ENCODE peak calls at places on chromosomes 1 and 21, in four cellular contexts. Q is cardiac muscle cell, K is PC-3, Y is A549. H is an unnamed sample.

GRCh38 chr1:223189525-223189902 is 46.5 kb upstream of the TLR5 start:
- DNase-seq in K (no peak), Y (no peak), Q (no peak), H (no peak)

GRCh38 chr21:45780647-45781046 is 137.1 kb downstream of the PCBP3 start:
- DNase-seq in K (no peak), Q (no peak), Y (no peak), H (no peak)

GRCh38 chr1:205951746-205952145 is 8.5 kb upstream of the SLC26A9 start:
- DNase-seq in Y (no peak), Q (no peak), K (no peak), H (no peak)

GRCh38 chr1:209880051-209880450 is 52.3 kb downstream of the UTP25 start:
- DNase-seq in Q (no peak), Y (no peak), K (no peak), H (no peak)

GRCh38 chr1:111571987-111572386 is 47.6 kb upstream of the RAP1A start:
- DNase-seq in K (no peak), Y (no peak), Q (peak; percentile 67), H (no peak)

GRCh38 chr1:26373281-26373680 is 731 bp upstream of the ZNF683 start:
- DNase-seq in Y (no peak), K (no peak), Q (no peak), H (peak; percentile 38)

GRCh38 chr1:160006312-160006940 is 25.4 kb downstream of the PIGM start:
- DNase-seq in Q (peak; percentile 77), K (peak; percentile 89), Y (peak; percentile 87), H (peak; percentile 82)

GRCh38 chr21:15894596-15894995 is 164.8 kb downstream of the USP25 start:
- DNase-seq in Q (peak; percentile 41), K (peak; percentile 41), Y (no peak), H (no peak)

GRCh38 chr1:175000697-175001187 is 995 bp downstream of the CACYBP start:
- DNase-seq in Q (no peak), K (no peak), Y (no peak), H (no peak)

GRCh38 chr21:17725339-17725738 is 93.8 kb downstream of the C21orf91 start:
- DNase-seq in Y (no peak), K (peak; percentile 16), Q (no peak), H (no peak)

GRCh38 chr1:157137051-157137772 is 983 bp downstream of the ETV3 start:
- DNase-seq in Y (peak; percentile 31), Q (peak; percentile 36), K (peak; percentile 23), H (peak; percentile 42)

GRCh38 chr1:220300442-220301121 is 28.3 kb upstream of the RAB3GAP2 start:
- DNase-seq in Q (peak; percentile 97), Y (no peak), K (peak; percentile 40), H (peak; percentile 3)

GRCh38 chr1:93694833-93695232 is 13.2 kb upstream of the BCAR3 start:
- DNase-seq in K (peak; percentile 87), Q (no peak), Y (no peak), H (no peak)

GRCh38 chr21:42425603-42425985 is 21.9 kb downstream of the UBASH3A start:
- DNase-seq in Q (no peak), K (no peak), Y (no peak), H (no peak)

DNA sequence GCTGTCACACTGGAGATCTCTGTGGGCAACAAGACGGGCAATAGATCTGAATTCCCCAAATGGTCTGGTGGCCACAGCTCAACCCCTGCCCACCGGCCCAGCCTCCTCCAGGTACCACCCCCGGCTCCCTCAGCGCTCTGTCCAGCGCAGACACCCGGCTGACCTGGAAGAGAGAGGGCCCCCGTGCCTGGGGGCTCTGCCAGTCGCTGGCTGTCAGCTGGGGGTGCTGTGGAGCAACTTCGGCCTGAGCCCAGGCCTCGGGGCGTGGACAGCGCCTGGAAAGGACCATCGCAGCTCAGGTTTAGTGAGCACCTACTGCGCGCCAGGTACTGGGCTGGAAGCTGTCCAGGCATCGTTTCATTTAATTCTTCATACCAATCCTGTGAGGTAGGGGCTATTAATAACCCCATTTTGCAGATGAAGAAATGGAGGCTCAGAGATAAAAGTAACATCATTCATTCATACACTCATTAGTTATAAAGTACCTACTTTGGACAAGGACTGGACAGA is 51.0 kb downstream of the AHDC1 start:
- DNase-seq in Q (no peak), K (no peak), Y (no peak), H (no peak)
- H3K27ac ChIP-seq in Q (no peak overlapping the region), K (no peak overlapping the region), Y (peak overlapping the region; percentile 24), H (no peak overlapping the region)

GRCh38 chr1:9279172-9279840 is 13.4 kb upstream of the SPSB1 start:
- DNase-seq in Q (no peak), K (no peak), Y (no peak), H (peak; percentile 83)
- H3K4me1 ChIP-seq in Q (no peaks in the 10 kb centered on the region), K (peaks cover 48% of the 10 kb centered on the region), Y (peaks cover 28% of the 10 kb centered on the region), H (no peaks in the 10 kb centered on the region)

GRCh38 chr1:152511596-152511995 is 993 bp downstream of the LCE5A start:
- DNase-seq in Q (no peak), K (no peak), Y (no peak), H (no peak)
- H3K9me3 ChIP-seq in Q (no peaks in the 10 kb centered on the region), K (no peaks in the 10 kb centered on the region), Y (no peaks in the 10 kb centered on the region), H (no peaks in the 10 kb centered on the region)

DNA sequence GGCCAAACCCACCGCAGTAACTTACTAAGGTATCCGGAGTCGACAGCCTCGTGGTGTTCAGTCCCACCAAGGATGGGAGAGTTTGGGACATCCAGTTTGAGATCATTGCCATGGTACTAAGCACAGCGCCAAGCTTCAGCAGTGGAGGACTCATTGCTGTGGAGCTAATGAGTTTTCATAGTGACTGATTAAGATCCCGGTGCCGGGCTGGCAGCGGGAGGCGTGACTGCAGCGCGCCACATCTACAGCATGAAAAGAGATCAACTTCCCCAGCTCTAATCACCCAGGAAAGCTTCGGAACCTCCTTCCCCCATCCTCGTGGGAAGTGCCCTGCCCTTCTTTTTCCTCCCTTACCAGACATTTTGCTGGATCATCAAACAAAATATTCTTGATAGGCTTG is 149.9 kb downstream of the OLFM3 start:
- DNase-seq in Q (no peak), K (no peak), Y (no peak), H (no peak)
- H3K27ac ChIP-seq in Q (no peak overlapping the region), K (no peak overlapping the region), Y (no peak overlapping the region), H (no peak overlapping the region)

GRCh38 chr1:207858271-207858670 is 52.7 kb downstream of the CD34 start:
- DNase-seq in Q (peak; percentile 16), K (no peak), Y (no peak), H (no peak)
- H3K4me1 ChIP-seq in Q (no peaks in the 10 kb centered on the region), K (peaks cover 12% of the 10 kb centered on the region), Y (no peaks in the 10 kb centered on the region), H (peaks cover 12% of the 10 kb centered on the region)